ENCODE peak calls at places on chromosome 3, in four cellular contexts. One of them, this sample, is unnamed.

GRCh38 chr3:198032445-198032936 is 72.5 kb downstream of the LMLN start:
- DNase-seq in coronary artery: no peak
- DNase-seq in effector memory CD4-positive, alpha-beta T cell: no peak
- DNase-seq in cardiac muscle cell: peak
- DNase-seq in this sample: no peak

GRCh38 chr3:58189691-58190090 is 21.1 kb downstream of the DNASE1L3 start:
- DNase-seq in effector memory CD4-positive, alpha-beta T cell: no peak
- DNase-seq in cardiac muscle cell: no peak
- DNase-seq in coronary artery: no peak
- DNase-seq in this sample: no peak

GRCh38 chr3:38029400-38030125 is at the start of gene PLCD1:
- DNase-seq in cardiac muscle cell: peak
- DNase-seq in coronary artery: peak
- DNase-seq in effector memory CD4-positive, alpha-beta T cell: peak
- DNase-seq in this sample: no peak

GRCh38 chr3:63724987-63725386 is 72.5 kb downstream of the SNTN start:
- DNase-seq in coronary artery: no peak
- DNase-seq in effector memory CD4-positive, alpha-beta T cell: no peak
- DNase-seq in cardiac muscle cell: no peak
- DNase-seq in this sample: no peak

GRCh38 chr3:161221881-161222600 is 930 bp downstream of the NMD3 start:
- DNase-seq in cardiac muscle cell: peak
- DNase-seq in coronary artery: no peak
- DNase-seq in effector memory CD4-positive, alpha-beta T cell: no peak
- DNase-seq in this sample: no peak

GRCh38 chr3:48232232-48232631 is 8.7 kb upstream of the ZNF589 start:
- DNase-seq in effector memory CD4-positive, alpha-beta T cell: no peak
- DNase-seq in cardiac muscle cell: no peak
- DNase-seq in coronary artery: no peak
- DNase-seq in this sample: no peak

GRCh38 chr3:10363935-10364334 is 43.0 kb upstream of the SEC13 start:
- DNase-seq in cardiac muscle cell: no peak
- DNase-seq in coronary artery: no peak
- DNase-seq in effector memory CD4-positive, alpha-beta T cell: no peak
- DNase-seq in this sample: no peak

GRCh38 chr3:131535131-131535530 is 32.4 kb upstream of the MRPL3 start:
- DNase-seq in cardiac muscle cell: no peak
- DNase-seq in effector memory CD4-positive, alpha-beta T cell: no peak
- DNase-seq in coronary artery: no peak
- DNase-seq in this sample: no peak

GRCh38 chr3:46988616-46989015 is 9.2 kb downstream of the NBEAL2 start:
- DNase-seq in coronary artery: no peak
- DNase-seq in effector memory CD4-positive, alpha-beta T cell: no peak
- DNase-seq in cardiac muscle cell: no peak
- DNase-seq in this sample: no peak

GRCh38 chr3:124137264-124137663 is 145.3 kb upstream of the ROPN1 start:
- DNase-seq in coronary artery: no peak
- DNase-seq in cardiac muscle cell: no peak
- DNase-seq in effector memory CD4-positive, alpha-beta T cell: no peak
- DNase-seq in this sample: no peak

GRCh38 chr3:22981176-22981575 is 222.0 kb upstream of the UBE2E2 start:
- DNase-seq in cardiac muscle cell: no peak
- DNase-seq in effector memory CD4-positive, alpha-beta T cell: no peak
- DNase-seq in coronary artery: no peak
- DNase-seq in this sample: no peak

GRCh38 chr3:182725372-182726251 is 67.7 kb upstream of the ATP11B start:
- DNase-seq in effector memory CD4-positive, alpha-beta T cell: no peak
- DNase-seq in cardiac muscle cell: no peak
- DNase-seq in coronary artery: no peak
- DNase-seq in this sample: no peak

GRCh38 chr3:138774529-138775253 is 60.0 kb downstream of the PIK3CB start:
- DNase-seq in effector memory CD4-positive, alpha-beta T cell: no peak
- DNase-seq in cardiac muscle cell: peak
- DNase-seq in coronary artery: no peak
- DNase-seq in this sample: no peak

GRCh38 chr3:43497905-43498365 is 123.9 kb downstream of the ANO10 start:
- DNase-seq in cardiac muscle cell: no peak
- DNase-seq in effector memory CD4-positive, alpha-beta T cell: no peak
- DNase-seq in coronary artery: no peak
- DNase-seq in this sample: no peak

GRCh38 chr3:23778451-23778850 is 27.3 kb upstream of the UBE2E1 start:
- DNase-seq in coronary artery: no peak
- DNase-seq in effector memory CD4-positive, alpha-beta T cell: no peak
- DNase-seq in cardiac muscle cell: no peak
- DNase-seq in this sample: no peak

GRCh38 chr3:120450261-120450913 is 405 bp downstream of the FSTL1 start:
- DNase-seq in coronary artery: peak
- DNase-seq in effector memory CD4-positive, alpha-beta T cell: no peak
- DNase-seq in cardiac muscle cell: peak
- DNase-seq in this sample: no peak

GRCh38 chr3:186451371-186451770 is 89.3 kb upstream of the DGKG start:
- DNase-seq in effector memory CD4-positive, alpha-beta T cell: no peak
- DNase-seq in cardiac muscle cell: no peak
- DNase-seq in coronary artery: peak
- DNase-seq in this sample: no peak

GRCh38 chr3:114043205-114043604 is 13.1 kb downstream of the CCDC191 start:
- DNase-seq in coronary artery: no peak
- DNase-seq in cardiac muscle cell: no peak
- DNase-seq in effector memory CD4-positive, alpha-beta T cell: no peak
- DNase-seq in this sample: no peak

GRCh38 chr3:50567386-50568182 is at the start of gene C3orf18:
- DNase-seq in coronary artery: peak
- DNase-seq in effector memory CD4-positive, alpha-beta T cell: peak
- DNase-seq in cardiac muscle cell: peak
- DNase-seq in this sample: peak

GRCh38 chr3:148379763-148380162 is 317.9 kb upstream of the AGTR1 start:
- DNase-seq in effector memory CD4-positive, alpha-beta T cell: no peak
- DNase-seq in cardiac muscle cell: peak
- DNase-seq in coronary artery: no peak
- DNase-seq in this sample: no peak

GRCh38 chr3:185342458-185343169 is 20.3 kb upstream of the MAP3K13 start:
- DNase-seq in cardiac muscle cell: no peak
- DNase-seq in effector memory CD4-positive, alpha-beta T cell: no peak
- DNase-seq in coronary artery: no peak
- DNase-seq in this sample: no peak

GRCh38 chr3:112143251-112143650 is 10.2 kb upstream of the GCSAM start:
- DNase-seq in coronary artery: no peak
- DNase-seq in effector memory CD4-positive, alpha-beta T cell: no peak
- DNase-seq in cardiac muscle cell: no peak
- DNase-seq in this sample: no peak

GRCh38 chr3:70488131-70488530 is 175.7 kb upstream of the MDFIC2 start:
- DNase-seq in effector memory CD4-positive, alpha-beta T cell: no peak
- DNase-seq in cardiac muscle cell: no peak
- DNase-seq in coronary artery: no peak
- DNase-seq in this sample: no peak

GRCh38 chr3:128081846-128082245 is 29.6 kb downstream of the SEC61A1 start:
- DNase-seq in cardiac muscle cell: no peak
- DNase-seq in coronary artery: peak
- DNase-seq in effector memory CD4-positive, alpha-beta T cell: no peak
- DNase-seq in this sample: no peak

GRCh38 chr3:127172211-127172610 is 20.7 kb upstream of the PRR23E start:
- DNase-seq in coronary artery: peak
- DNase-seq in effector memory CD4-positive, alpha-beta T cell: no peak
- DNase-seq in cardiac muscle cell: no peak
- DNase-seq in this sample: no peak

GRCh38 chr3:69353492-69353891 is 32.4 kb downstream of the FRMD4B start:
- DNase-seq in effector memory CD4-positive, alpha-beta T cell: no peak
- DNase-seq in coronary artery: no peak
- DNase-seq in cardiac muscle cell: no peak
- DNase-seq in this sample: no peak

GRCh38 chr3:115239717-115240116 is 92.6 kb upstream of the ZBTB20 start:
- DNase-seq in coronary artery: peak
- DNase-seq in effector memory CD4-positive, alpha-beta T cell: no peak
- DNase-seq in cardiac muscle cell: no peak
- DNase-seq in this sample: no peak

GRCh38 chr3:142574665-142575064 is 3.9 kb downstream of the ATR start:
- DNase-seq in effector memory CD4-positive, alpha-beta T cell: no peak
- DNase-seq in coronary artery: no peak
- DNase-seq in cardiac muscle cell: no peak
- DNase-seq in this sample: no peak

GRCh38 chr3:62587579-62588031 is 214.3 kb upstream of the FEZF2 start:
- DNase-seq in cardiac muscle cell: no peak
- DNase-seq in coronary artery: no peak
- DNase-seq in effector memory CD4-positive, alpha-beta T cell: no peak
- DNase-seq in this sample: no peak

GRCh38 chr3:16369247-16369646 is 104.2 kb downstream of the OXNAD1 start:
- DNase-seq in coronary artery: no peak
- DNase-seq in cardiac muscle cell: no peak
- DNase-seq in effector memory CD4-positive, alpha-beta T cell: no peak
- DNase-seq in this sample: no peak

GRCh38 chr3:72379500-72380187 is 468.6 kb downstream of the SHQ1 start:
- DNase-seq in effector memory CD4-positive, alpha-beta T cell: no peak
- DNase-seq in coronary artery: no peak
- DNase-seq in cardiac muscle cell: no peak
- DNase-seq in this sample: no peak

GRCh38 chr3:111210003-111210699 is 138.5 kb downstream of the NECTIN3 start:
- DNase-seq in effector memory CD4-positive, alpha-beta T cell: no peak
- DNase-seq in cardiac muscle cell: no peak
- DNase-seq in coronary artery: no peak
- DNase-seq in this sample: no peak

GRCh38 chr3:188584958-188585689 is 431.2 kb downstream of the LPP start:
- DNase-seq in cardiac muscle cell: peak
- DNase-seq in coronary artery: no peak
- DNase-seq in effector memory CD4-positive, alpha-beta T cell: no peak
- DNase-seq in this sample: no peak

GRCh38 chr3:115217678-115218451 is 70.8 kb upstream of the ZBTB20 start:
- DNase-seq in effector memory CD4-positive, alpha-beta T cell: no peak
- DNase-seq in coronary artery: no peak
- DNase-seq in cardiac muscle cell: peak
- DNase-seq in this sample: peak

GRCh38 chr3:13793451-13793850 is 86.4 kb downstream of the WNT7A start:
- DNase-seq in coronary artery: no peak
- DNase-seq in effector memory CD4-positive, alpha-beta T cell: no peak
- DNase-seq in cardiac muscle cell: no peak
- DNase-seq in this sample: no peak

GRCh38 chr3:111329370-111329769 is 212.6 kb upstream of the CD96 start:
- DNase-seq in coronary artery: no peak
- DNase-seq in effector memory CD4-positive, alpha-beta T cell: no peak
- DNase-seq in cardiac muscle cell: no peak
- DNase-seq in this sample: no peak

GRCh38 chr3:186060222-186060621 is 48.7 kb downstream of the ETV5 start:
- DNase-seq in coronary artery: no peak
- DNase-seq in effector memory CD4-positive, alpha-beta T cell: no peak
- DNase-seq in cardiac muscle cell: no peak
- DNase-seq in this sample: no peak

DNA sequence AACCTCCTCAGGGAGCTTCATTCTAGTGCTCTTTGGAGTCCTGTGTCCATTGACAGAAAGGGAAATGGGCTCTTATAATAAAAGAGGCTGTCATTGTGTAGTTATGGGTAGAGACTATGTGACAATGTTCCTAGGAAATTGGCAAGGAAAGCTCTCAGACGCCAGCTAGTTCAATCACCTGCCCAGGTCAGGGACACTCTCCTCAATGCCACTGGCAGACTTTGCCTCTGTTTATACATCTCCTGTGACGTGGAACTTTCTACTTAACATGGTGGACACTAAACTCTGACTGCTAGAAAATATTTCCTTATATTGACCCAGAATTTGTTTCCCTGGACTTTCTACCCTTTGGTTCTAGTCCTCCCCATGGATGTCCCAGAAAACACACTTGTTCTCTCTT is 2.8 kb downstream of the EFCAB12 start:
- DNase-seq in cardiac muscle cell: no peak
- DNase-seq in coronary artery: no peak
- DNase-seq in effector memory CD4-positive, alpha-beta T cell: no peak
- DNase-seq in this sample: no peak
- H3K27ac ChIP-seq in cardiac muscle cell: no peak
- H3K27ac ChIP-seq in coronary artery: no peak
- H3K27ac ChIP-seq in effector memory CD4-positive, alpha-beta T cell: no peak
- H3K27ac ChIP-seq in this sample: no peak

GRCh38 chr3:56620371-56620770 is 62.7 kb downstream of the TASOR start:
- DNase-seq in effector memory CD4-positive, alpha-beta T cell: no peak
- DNase-seq in coronary artery: no peak
- DNase-seq in cardiac muscle cell: no peak
- DNase-seq in this sample: no peak

GRCh38 chr3:56624725-56625124 is 58.3 kb downstream of the TASOR start:
- DNase-seq in effector memory CD4-positive, alpha-beta T cell: no peak
- DNase-seq in cardiac muscle cell: no peak
- DNase-seq in coronary artery: no peak
- DNase-seq in this sample: no peak

GRCh38 chr3:56616479-56617006 is 59.6 kb downstream of the CCDC66 start:
- DNase-seq in coronary artery: no peak
- DNase-seq in cardiac muscle cell: no peak
- DNase-seq in effector memory CD4-positive, alpha-beta T cell: no peak
- DNase-seq in this sample: no peak

GRCh38 chr3:56622381-56622780 is 60.7 kb downstream of the TASOR start:
- DNase-seq in effector memory CD4-positive, alpha-beta T cell: no peak
- DNase-seq in cardiac muscle cell: no peak
- DNase-seq in coronary artery: no peak
- DNase-seq in this sample: no peak

GRCh38 chr3:56621686-56622085 is 61.4 kb downstream of the TASOR start:
- DNase-seq in effector memory CD4-positive, alpha-beta T cell: no peak
- DNase-seq in cardiac muscle cell: no peak
- DNase-seq in coronary artery: no peak
- DNase-seq in this sample: no peak
- H3K27ac ChIP-seq in effector memory CD4-positive, alpha-beta T cell: no peak
- H3K27ac ChIP-seq in cardiac muscle cell: no peak
- H3K27ac ChIP-seq in coronary artery: no peak
- H3K27ac ChIP-seq in this sample: no peak

GRCh38 chr3:146513386-146514051 is 30.9 kb downstream of the PLSCR1 start:
- DNase-seq in effector memory CD4-positive, alpha-beta T cell: no peak
- DNase-seq in coronary artery: no peak
- DNase-seq in cardiac muscle cell: no peak
- DNase-seq in this sample: no peak

GRCh38 chr3:146507331-146508120 is 36.9 kb downstream of the PLSCR1 start:
- DNase-seq in coronary artery: no peak
- DNase-seq in cardiac muscle cell: no peak
- DNase-seq in effector memory CD4-positive, alpha-beta T cell: no peak
- DNase-seq in this sample: no peak

GRCh38 chr3:146511402-146512134 is 32.8 kb downstream of the PLSCR1 start:
- DNase-seq in cardiac muscle cell: no peak
- DNase-seq in coronary artery: no peak
- DNase-seq in effector memory CD4-positive, alpha-beta T cell: no peak
- DNase-seq in this sample: no peak
- H3K27ac ChIP-seq in cardiac muscle cell: no peak
- H3K27ac ChIP-seq in coronary artery: no peak
- H3K27ac ChIP-seq in effector memory CD4-positive, alpha-beta T cell: no peak
- H3K27ac ChIP-seq in this sample: no peak

DNA sequence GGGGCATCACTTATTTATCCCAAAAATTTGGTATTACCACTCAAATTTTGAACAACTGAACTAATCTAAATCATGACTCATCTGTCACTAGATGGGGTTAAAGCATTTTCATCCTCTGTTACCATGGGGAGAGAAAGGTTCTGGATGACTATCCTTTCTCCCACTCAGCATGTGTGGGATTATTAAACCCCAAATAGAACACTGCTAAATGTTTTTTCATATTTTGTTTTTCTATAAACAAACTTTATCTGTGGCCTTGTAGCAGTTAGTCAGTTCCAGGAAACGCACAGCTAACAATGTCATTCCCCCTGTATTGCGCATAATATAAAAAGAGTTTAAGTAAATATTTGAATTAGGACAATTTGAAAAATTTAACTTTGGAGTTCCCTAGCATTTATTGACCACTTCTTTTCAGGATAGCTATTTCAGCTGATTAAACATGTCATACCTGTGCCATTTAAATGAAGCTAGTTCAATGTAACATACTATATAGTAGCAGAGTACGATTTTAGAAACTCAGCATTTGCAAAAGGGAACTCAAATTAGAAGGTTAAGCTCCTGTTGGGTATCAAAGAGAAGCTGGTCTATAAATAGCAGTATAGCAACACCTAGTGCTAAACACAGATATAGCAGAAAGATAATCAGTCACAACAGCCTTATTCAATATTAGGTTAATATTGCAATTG is 9.2 kb upstream of the TMEM212 start:
- DNase-seq in cardiac muscle cell: no peak
- DNase-seq in coronary artery: no peak
- DNase-seq in effector memory CD4-positive, alpha-beta T cell: no peak
- DNase-seq in this sample: no peak
- H3K27ac ChIP-seq in cardiac muscle cell: peak
- H3K27ac ChIP-seq in coronary artery: no peak
- H3K27ac ChIP-seq in effector memory CD4-positive, alpha-beta T cell: no peak
- H3K27ac ChIP-seq in this sample: no peak